ENCODE peak calls at places on chromosome 6, in eight cellular contexts. A is PC-3; F is naive thymus-derived CD4-positive, alpha-beta T cell; Z is IMR-90; P is astrocyte; H is heart right ventricle; M is body of pancreas; C is GM23248. O is an unnamed sample.

GRCh38 chr6:35021014-35021413 is 120.1 kb downstream of the TCP11 start:
- DNase-seq in F (no peak), H (peak; percentile 59), P (no peak), C (no peak), M (no peak), A (no peak), Z (no peak), O (no peak)

GRCh38 chr6:30960907-30961673 is 20.3 kb downstream of the MUCL3 start:
- DNase-seq in F (no peak), P (peak; percentile 8), Z (peak; percentile 23), H (no peak), M (no peak), C (peak; percentile 67), A (no peak), O (no peak)

GRCh38 chr6:148325316-148326068 is 17.1 kb upstream of the SASH1 start:
- DNase-seq in P (no peak), Z (peak; percentile 39), M (no peak), H (no peak), C (peak; percentile 42), A (peak; percentile 31), F (no peak), O (no peak)

GRCh38 chr6:31836676-31837611 is 9.4 kb downstream of the HSPA1B start:
- DNase-seq in M (no peak), F (no peak), A (peak; percentile 38), H (no peak), C (peak; percentile 74), P (no peak), Z (peak; percentile 67), O (no peak)

GRCh38 chr6:119002069-119002468 is 67.1 kb upstream of the MCM9 start:
- DNase-seq in P (no peak), H (no peak), A (no peak), Z (no peak), M (no peak), C (no peak), F (no peak), O (no peak)

GRCh38 chr6:89736887-89737286 is 82.7 kb downstream of the MDN1 start:
- DNase-seq in Z (no peak), F (no peak), A (no peak), P (no peak), H (no peak), M (no peak), C (no peak), O (no peak)

GRCh38 chr6:978937-979685 is 286.2 kb upstream of the EXOC2 start:
- DNase-seq in H (no peak), F (no peak), M (no peak), P (no peak), Z (peak; percentile 2), A (no peak), C (no peak), O (no peak)

GRCh38 chr6:111536888-111537287 is 53.9 kb upstream of the REV3L start:
- DNase-seq in Z (no peak), M (no peak), C (no peak), H (no peak), P (no peak), F (no peak), A (no peak), O (no peak)

GRCh38 chr6:3259491-3259958 is 778 bp downstream of the PSMG4 start:
- DNase-seq in Z (peak; percentile 41), P (peak; percentile 16), H (peak; percentile 29), F (no peak), M (peak; percentile 43), C (peak; percentile 68), A (peak; percentile 34), O (peak; percentile 42)

GRCh38 chr6:160379464-160379863 is 31.3 kb downstream of the SLC22A3 start:
- DNase-seq in P (peak; percentile 50), Z (peak; percentile 1), A (peak; percentile 61), H (no peak), F (no peak), C (peak; percentile 81), M (no peak), O (no peak)

GRCh38 chr6:21371676-21372161 is 221.8 kb upstream of the SOX4 start:
- DNase-seq in C (peak; percentile 47), Z (no peak), P (peak; percentile 64), H (peak; percentile 7), F (no peak), M (no peak), A (peak; percentile 57), O (peak; percentile 8)

GRCh38 chr6:140264451-140264850 is 890.0 kb upstream of the CITED2 start:
- DNase-seq in C (peak; percentile 28), A (peak; percentile 12), H (no peak), P (peak; percentile 70), M (no peak), Z (peak; percentile 19), F (no peak), O (no peak)

GRCh38 chr6:140316966-140317365 is 942.5 kb upstream of the CITED2 start:
- DNase-seq in F (no peak), A (no peak), C (no peak), Z (no peak), M (no peak), P (no peak), H (no peak), O (no peak)

GRCh38 chr6:98041921-98042320 is 758.9 kb upstream of the MMS22L start:
- DNase-seq in F (no peak), Z (no peak), M (no peak), H (no peak), A (no peak), C (no peak), P (peak; percentile 19), O (no peak)

GRCh38 chr6:152160346-152160745 is 352.9 kb downstream of the ESR1 start:
- DNase-seq in M (no peak), Z (no peak), F (no peak), H (no peak), A (no peak), P (no peak), C (no peak), O (no peak)

GRCh38 chr6:168212322-168212721 is 107.3 kb downstream of the DACT2 start:
- DNase-seq in P (no peak), H (no peak), M (no peak), Z (no peak), C (no peak), F (no peak), A (no peak), O (no peak)

GRCh38 chr6:168214586-168215104 is 104.9 kb downstream of the DACT2 start:
- DNase-seq in C (no peak), F (no peak), M (no peak), Z (no peak), P (no peak), H (no peak), A (no peak), O (no peak)

GRCh38 chr6:168215121-168215808 is 104.3 kb downstream of the DACT2 start:
- DNase-seq in A (no peak), M (no peak), Z (no peak), F (no peak), P (no peak), C (no peak), H (no peak), O (no peak)

GRCh38 chr6:168210239-168211107 is 109.1 kb downstream of the DACT2 start:
- DNase-seq in M (no peak), Z (no peak), A (no peak), H (no peak), F (no peak), P (no peak), C (no peak), O (no peak)

GRCh38 chr6:168213121-168213524 is 106.5 kb downstream of the DACT2 start:
- DNase-seq in A (no peak), Z (no peak), P (no peak), H (no peak), F (no peak), M (no peak), C (no peak), O (no peak)
- H3K4me1 ChIP-seq in A (no peaks in the 10 kb centered on the region), Z (no peaks in the 10 kb centered on the region), P (no peaks in the 10 kb centered on the region), H (no peaks in the 10 kb centered on the region), F (no peaks in the 10 kb centered on the region), M (no peaks in the 10 kb centered on the region), C (peaks cover 4% of the 10 kb centered on the region), O (no peaks in the 10 kb centered on the region)

GRCh38 chr6:129492260-129492659 is 217.7 kb downstream of the ARHGAP18 start:
- DNase-seq in C (peak; percentile 48), M (no peak), F (no peak), P (peak; percentile 23), A (no peak), H (no peak), Z (peak; percentile 57), O (no peak)

GRCh38 chr6:129493396-129493902 is 216.5 kb downstream of the ARHGAP18 start:
- DNase-seq in C (peak; percentile 75), F (no peak), M (no peak), A (peak; percentile 67), Z (peak; percentile 78), H (no peak), P (peak; percentile 69), O (no peak)

GRCh38 chr6:129494586-129494985 is 215.4 kb downstream of the ARHGAP18 start:
- DNase-seq in H (no peak), F (no peak), P (no peak), C (no peak), Z (no peak), A (no peak), M (no peak), O (no peak)

GRCh38 chr6:129491436-129491835 is 218.5 kb downstream of the ARHGAP18 start:
- DNase-seq in C (no peak), Z (peak; percentile 16), H (no peak), A (peak; percentile 52), M (no peak), F (no peak), P (peak; percentile 71), O (no peak)

GRCh38 chr6:129494099-129494498 is 215.9 kb downstream of the ARHGAP18 start:
- DNase-seq in C (peak; percentile 42), P (peak; percentile 30), M (no peak), H (no peak), A (no peak), Z (peak; percentile 18), F (no peak), O (no peak)
- H3K4me1 ChIP-seq in C (peaks cover 67% of the 10 kb centered on the region), P (peaks cover 51% of the 10 kb centered on the region), M (peaks cover 5% of the 10 kb centered on the region), H (peaks cover 19% of the 10 kb centered on the region), A (peaks cover 67% of the 10 kb centered on the region), Z (peaks cover 20% of the 10 kb centered on the region), F (peaks cover 20% of the 10 kb centered on the region), O (peaks cover 19% of the 10 kb centered on the region)

DNA sequence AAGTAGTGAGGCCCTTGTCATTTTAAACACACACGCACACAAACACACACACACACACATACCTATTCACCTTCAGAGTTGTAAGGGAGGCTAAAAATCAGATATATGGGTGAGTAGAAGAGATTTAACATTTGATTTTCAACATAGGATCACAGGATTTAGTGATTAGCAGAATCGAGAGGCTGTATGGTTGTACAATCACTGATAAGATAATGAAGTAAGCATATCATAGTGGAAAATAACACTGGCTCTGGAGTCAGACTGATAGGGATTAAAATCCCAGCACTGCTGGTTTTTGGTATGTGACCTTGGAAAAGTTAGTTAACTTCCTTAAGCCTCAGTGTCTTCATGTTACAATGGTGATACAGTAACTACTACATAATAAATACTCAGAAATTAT is 40.8 kb downstream of the RNF217 start:
- DNase-seq in Z (no peak), C (no peak), A (no peak), H (no peak), P (no peak), M (no peak), F (no peak), O (no peak)
- H3K4me1 ChIP-seq in Z (peaks cover 7% of the 10 kb centered on the region), C (peaks cover 25% of the 10 kb centered on the region), A (peaks cover 19% of the 10 kb centered on the region), H (peaks cover 15% of the 10 kb centered on the region), P (peaks cover 23% of the 10 kb centered on the region), M (peaks cover 35% of the 10 kb centered on the region), F (no peaks in the 10 kb centered on the region), O (peaks cover 38% of the 10 kb centered on the region)

DNA sequence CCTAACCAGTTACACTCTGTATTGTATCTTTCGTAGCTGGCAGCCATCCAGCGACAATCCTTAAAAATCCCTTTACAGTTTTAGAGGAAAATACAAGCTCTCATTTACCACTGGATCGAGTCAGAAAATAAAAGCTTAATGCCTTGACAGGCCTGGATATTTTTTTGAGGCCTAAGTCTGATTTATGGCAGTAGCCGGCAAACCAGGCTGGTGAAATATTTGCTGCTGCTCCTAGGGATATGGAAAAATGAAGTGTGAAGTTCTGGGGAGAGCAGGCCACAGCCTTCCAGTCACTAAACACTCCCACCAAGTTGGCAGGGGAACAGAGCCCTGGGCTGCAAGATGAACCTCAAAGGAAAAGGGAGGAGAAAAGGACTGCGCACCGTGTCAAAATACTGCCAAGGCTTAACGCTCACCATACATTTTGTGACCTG is 213.0 kb upstream of the SUPT3H start:
- DNase-seq in P (peak; percentile 68), Z (peak; percentile 28), F (no peak), H (no peak), C (no peak), M (no peak), A (peak; percentile 35), O (peak; percentile 20)
- H3K4me1 ChIP-seq in P (peaks cover 33% of the 10 kb centered on the region), Z (peaks cover 13% of the 10 kb centered on the region), F (peaks cover 36% of the 10 kb centered on the region), H (no peaks in the 10 kb centered on the region), C (peaks cover 21% of the 10 kb centered on the region), M (peaks cover 17% of the 10 kb centered on the region), A (peaks cover 68% of the 10 kb centered on the region), O (peaks cover 29% of the 10 kb centered on the region)

O was measured in SJCRH30.